ENCODE peak calls at places on chromosomes 13 and 19, in eight cellular contexts. A, P, C, I, H, R, T and M are unnamed samples.

GRCh38 chr19:12913011-12913561 is 6.0 kb downstream of the SYCE2 start:
- DNase-seq in A (peak; percentile 58), P (peak; percentile 87), C (no peak), I (peak; percentile 92), H (peak; percentile 75), R (peak; percentile 42), T (peak; percentile 30), M (no peak)

GRCh38 chr13:21639604-21640003 is 31.3 kb upstream of the FGF9 start:
- DNase-seq in A (no peak), P (no peak), C (no peak), I (no peak), H (no peak), R (no peak), T (no peak), M (no peak)

GRCh38 chr19:12194827-12195500 is 32.1 kb downstream of the ZNF136 start:
- DNase-seq in A (peak; percentile 26), P (peak; percentile 98), C (peak; percentile 70), I (no peak), H (peak; percentile 84), R (peak; percentile 6), T (peak; percentile 80), M (peak; percentile 38)

GRCh38 chr19:45785781-45786532 is 3.7 kb upstream of the DMPK start:
- DNase-seq in A (no peak), P (no peak), C (no peak), I (no peak), H (peak; percentile 24), R (no peak), T (no peak), M (no peak)

GRCh38 chr13:101297794-101298193 is 118.5 kb downstream of the NALCN start:
- DNase-seq in A (no peak), P (no peak), C (no peak), I (no peak), H (no peak), R (no peak), T (no peak), M (no peak)

GRCh38 chr13:91347996-91348905 is 764 bp downstream of the MIR17HG start:
- DNase-seq in A (peak; percentile 58), P (peak; percentile 62), C (no peak), I (peak; percentile 56), H (peak; percentile 50), R (no peak), T (peak; percentile 47), M (peak; percentile 79)

GRCh38 chr13:68816715-68817114 is 1290.9 kb upstream of the ATXN8OS start:
- DNase-seq in A (no peak), P (no peak), C (no peak), I (no peak), H (no peak), R (no peak), T (no peak), M (no peak)

GRCh38 chr13:69970521-69970920 is 137.1 kb upstream of the ATXN8OS start:
- DNase-seq in A (no peak), P (no peak), C (no peak), I (peak; percentile 49), H (no peak), R (no peak), T (peak; percentile 60), M (no peak)

GRCh38 chr19:1295169-1296012 is 9.7 kb downstream of the EFNA2 start:
- DNase-seq in A (no peak), P (peak; percentile 16), C (no peak), I (peak; percentile 84), H (peak; percentile 24), R (no peak), T (no peak), M (peak; percentile 69)

GRCh38 chr19:50003810-50004419 is 21.3 kb downstream of the VRK3 start:
- DNase-seq in A (peak; percentile 96), P (peak; percentile 19), C (no peak), I (no peak), H (no peak), R (peak; percentile 97), T (peak; percentile 92), M (peak; percentile 74)

GRCh38 chr13:44312898-44313551 is 60.6 kb upstream of the SERP2 start:
- DNase-seq in A (peak; percentile 83), P (no peak), C (no peak), I (no peak), H (no peak), R (peak; percentile 95), T (peak; percentile 97), M (no peak)

GRCh38 chr13:102846261-102847015 is 606 bp downstream of the ERCC5 start:
- DNase-seq in A (peak; percentile 29), P (peak; percentile 41), C (no peak), I (peak; percentile 53), H (peak; percentile 24), R (peak; percentile 30), T (peak; percentile 59), M (peak; percentile 29)

GRCh38 chr13:23469901-23470525 is 36.5 kb upstream of the SACS start:
- DNase-seq in A (peak; percentile 97), P (no peak), C (no peak), I (peak; percentile 59), H (no peak), R (peak; percentile 83), T (no peak), M (no peak)

DNA sequence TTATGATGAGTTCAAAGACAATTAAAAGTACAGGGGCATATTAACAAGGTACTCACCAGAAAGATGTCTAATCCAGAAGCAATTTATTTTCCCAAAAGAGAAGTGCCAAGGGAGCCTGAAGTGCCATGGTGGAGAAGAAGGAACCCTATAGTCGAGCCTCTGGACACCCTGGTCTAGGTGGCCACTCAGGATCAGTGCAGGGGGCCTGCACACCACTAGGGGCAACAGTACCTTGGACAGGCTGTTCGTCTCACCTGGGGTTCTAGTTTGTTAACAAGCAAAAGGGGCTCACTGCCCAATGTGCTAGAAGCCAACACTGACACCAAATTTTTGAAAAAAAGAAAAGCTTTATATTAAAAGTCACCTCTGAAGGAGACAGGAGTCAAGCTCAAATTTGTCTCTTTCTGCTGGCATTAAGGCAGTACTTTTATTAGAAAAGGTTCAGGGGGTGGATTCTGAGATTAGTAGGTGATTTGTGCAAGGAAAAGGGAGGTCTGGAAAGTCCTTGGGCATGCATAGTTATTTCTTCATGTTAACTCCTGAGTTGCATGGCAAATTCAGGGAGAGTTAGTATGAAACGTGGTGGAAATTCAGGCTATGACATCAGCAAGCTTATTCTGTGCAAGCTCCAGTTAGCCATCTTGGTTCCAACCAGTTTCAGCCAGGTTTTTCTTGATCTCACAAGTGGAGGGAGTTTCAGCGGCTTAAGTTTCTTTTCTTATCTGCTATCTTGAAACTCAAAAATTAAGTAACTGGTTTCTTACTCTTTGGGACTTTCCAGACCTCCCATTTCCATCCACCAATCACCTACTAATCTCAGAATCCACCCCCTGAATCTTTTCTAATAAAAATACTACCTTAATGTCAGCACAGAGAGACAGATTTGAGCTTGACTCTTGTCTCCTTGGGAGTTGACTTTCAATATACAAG is 884 bp upstream of the CBY2 start:
- DNase-seq in A (no peak), P (no peak), C (no peak), I (no peak), H (no peak), R (no peak), T (no peak), M (peak; percentile 29)
- TF ChIP-seq CTCF in A (no peak), P (no peak), C (no peak), I (peak; percentile 65), H (no peak), R (no peak), T (no peak), M (peak; percentile 59)

GRCh38 chr19:48627211-48627864 is 8.0 kb downstream of the SPHK2 start:
- DNase-seq in A (no peak), P (no peak), C (no peak), I (peak; percentile 81), H (no peak), R (no peak), T (peak; percentile 37), M (no peak)

GRCh38 chr19:48629297-48629598 is 7.9 kb downstream of the DBP start:
- DNase-seq in A (no peak), P (no peak), C (no peak), I (no peak), H (no peak), R (no peak), T (no peak), M (no peak)

GRCh38 chr19:48627865-48628314 is 8.6 kb downstream of the SPHK2 start:
- DNase-seq in A (no peak), P (no peak), C (no peak), I (no peak), H (no peak), R (no peak), T (no peak), M (no peak)

GRCh38 chr19:48629599-48630288 is 7.4 kb downstream of the DBP start:
- DNase-seq in A (no peak), P (no peak), C (no peak), I (peak; percentile 99), H (peak; percentile 62), R (no peak), T (peak; percentile 59), M (no peak)

DNA sequence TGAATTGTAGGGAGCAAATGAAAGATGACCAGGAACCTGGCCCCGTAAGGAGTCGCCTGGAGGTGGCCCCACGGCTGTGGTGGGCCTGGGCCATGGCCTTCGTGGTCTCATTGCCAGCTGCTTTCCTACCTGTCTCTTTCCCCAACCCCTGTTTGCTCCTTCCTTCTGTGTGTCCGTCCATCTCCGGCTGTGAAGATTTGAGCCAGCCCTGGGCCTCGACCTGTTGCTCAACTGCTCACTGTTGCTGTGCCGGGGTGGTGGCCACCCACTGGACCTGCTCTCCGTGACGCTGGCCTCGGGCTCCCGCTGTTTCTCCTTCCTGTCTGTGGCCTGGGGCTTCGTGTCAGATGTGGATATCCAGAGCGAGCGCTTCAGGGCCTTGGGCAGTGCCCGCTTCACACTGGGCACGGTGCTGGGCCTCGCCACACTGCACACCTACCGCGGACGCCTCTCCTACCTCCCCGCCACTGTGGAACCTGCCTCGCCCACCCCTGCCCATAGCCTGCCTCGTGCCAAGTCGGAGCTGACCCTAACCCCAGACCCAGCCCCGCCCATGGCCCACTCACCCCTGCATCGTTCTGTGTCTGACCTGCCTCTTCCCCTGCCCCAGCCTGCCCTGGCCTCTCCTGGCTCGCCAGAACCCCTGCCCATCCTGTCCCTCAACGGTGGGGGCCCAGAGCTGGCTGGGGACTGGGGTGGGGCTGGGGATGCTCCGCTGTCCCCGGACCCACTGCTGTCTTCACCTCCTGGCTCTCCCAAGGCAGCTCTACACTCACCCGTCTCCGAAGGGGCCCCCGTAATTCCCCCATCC is 8.5 kb downstream of the DBP start:
- DNase-seq in A (no peak), P (no peak), C (no peak), I (no peak), H (no peak), R (no peak), T (no peak), M (no peak)
- TF ChIP-seq CTCF in A (no peak), P (no peak), C (no peak), I (no peak), H (no peak), R (no peak), T (no peak), M (no peak)

GRCh38 chr19:48617146-48617937 is 1.6 kb downstream of the RPL18 start:
- DNase-seq in A (no peak), P (peak; percentile 41), C (no peak), I (peak; percentile 44), H (no peak), R (no peak), T (peak; percentile 49), M (no peak)
- TF ChIP-seq CTCF in A (no peak), P (no peak), C (no peak), I (no peak), H (no peak), R (no peak), T (no peak), M (no peak)

DNA sequence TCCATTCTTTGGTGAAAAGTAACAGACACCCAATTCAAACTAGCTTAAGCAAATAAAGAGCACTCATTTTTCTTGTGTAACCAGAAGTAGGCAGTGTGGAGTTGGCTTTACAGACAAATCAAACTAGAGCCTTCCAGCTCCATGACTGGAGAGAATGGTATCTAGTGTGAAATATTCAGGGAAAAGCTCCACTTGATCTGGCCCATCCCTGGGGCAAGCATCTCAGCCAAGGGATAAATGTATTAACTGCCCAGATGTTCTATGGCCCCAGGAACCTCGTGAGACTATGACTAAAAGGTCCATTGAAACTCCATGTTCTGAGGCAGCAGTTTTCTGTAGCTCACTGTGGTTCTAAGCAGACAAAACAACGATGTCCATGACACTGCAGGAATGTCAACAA is 49.9 kb downstream of the TBC1D4 start:
- DNase-seq in A (peak; percentile 59), P (no peak), C (no peak), I (no peak), H (no peak), R (peak; percentile 18), T (no peak), M (no peak)
- TF ChIP-seq CTCF in A (no peak), P (no peak), C (no peak), I (no peak), H (no peak), R (no peak), T (no peak), M (peak; percentile 3)